ENCODE peak calls at places on chromosomes 13 and 19, in eight cellular contexts. C is progenitor cell of endocrine pancreas, E is psoas muscle, S is osteocyte, J is body of pancreas, V is Peyer's patch, Z is brain microvascular endothelial cell, A is sigmoid colon. W is an unnamed sample.
A peak's percentile ranks its signal among the peaks of the same experiment; 100 is the strongest.

GRCh38 chr13:102566513-102566912 is 30.3 kb upstream of the TPP2 start:
- DNase-seq in C (no peak), E (no peak), S (no peak), J (no peak), V (no peak), Z (no peak), A (no peak), W (no peak)

GRCh38 chr13:33489563-33489962 is 204.0 kb upstream of the STARD13 start:
- DNase-seq in C (no peak), E (no peak), S (no peak), J (no peak), V (no peak), Z (no peak), A (no peak), W (no peak)

GRCh38 chr13:26919311-26919710 is 158.7 kb upstream of the GPR12 start:
- DNase-seq in C (no peak), E (no peak), S (no peak), J (no peak), V (no peak), Z (no peak), A (no peak), W (no peak)

GRCh38 chr13:46546084-46546786 is 6.7 kb upstream of the LRCH1 start:
- DNase-seq in C (no peak), E (no peak), S (no peak), J (no peak), V (no peak), Z (no peak), A (no peak), W (no peak)

GRCh38 chr13:45751882-45752281 is 49.8 kb downstream of the CBY2 start:
- DNase-seq in C (no peak), E (no peak), S (no peak), J (no peak), V (no peak), Z (no peak), A (no peak), W (no peak)

GRCh38 chr19:55600336-55601028 is 394 bp downstream of the ZNF524 start:
- DNase-seq in C (peak; percentile 83), E (no peak), S (no peak), J (peak; percentile 81), V (peak; percentile 89), Z (no peak), A (peak; percentile 87), W (peak; percentile 67)

GRCh38 chr13:27924529-27925141 is 4.8 kb downstream of the PDX1 start:
- DNase-seq in C (no peak), E (no peak), S (no peak), J (no peak), V (no peak), Z (no peak), A (no peak), W (no peak)

GRCh38 chr19:33530261-33530660 is 8.7 kb upstream of the PEPD start:
- DNase-seq in C (no peak), E (no peak), S (no peak), J (no peak), V (no peak), Z (no peak), A (no peak), W (no peak)

GRCh38 chr13:48081739-48082138 is 13.2 kb downstream of the MED4 start:
- DNase-seq in C (no peak), E (no peak), S (no peak), J (no peak), V (no peak), Z (no peak), A (no peak), W (no peak)

GRCh38 chr13:48072304-48072703 is 22.6 kb downstream of the MED4 start:
- DNase-seq in C (no peak), E (no peak), S (no peak), J (no peak), V (no peak), Z (no peak), A (no peak), W (no peak)

GRCh38 chr13:48072787-48073186 is 22.1 kb downstream of the MED4 start:
- DNase-seq in C (no peak), E (no peak), S (no peak), J (no peak), V (no peak), Z (no peak), A (no peak), W (no peak)

GRCh38 chr13:48074006-48074405 is 20.9 kb downstream of the MED4 start:
- DNase-seq in C (no peak), E (no peak), S (no peak), J (no peak), V (no peak), Z (no peak), A (no peak), W (no peak)

GRCh38 chr13:48078251-48078656 is 16.6 kb downstream of the MED4 start:
- DNase-seq in C (no peak), E (no peak), S (no peak), J (no peak), V (peak; percentile 56), Z (no peak), A (no peak), W (no peak)
- TF ChIP-seq CTCF in C (peak; percentile 18), E (no peak), S (peak; percentile 24), J (no peak), V (no peak), Z (no peak), A (no peak), W (no peak)

GRCh38 chr13:59745395-59745788 is 418.3 kb downstream of the DIAPH3 start:
- DNase-seq in C (no peak), E (no peak), S (no peak), J (no peak), V (no peak), Z (peak; percentile 49), A (no peak), W (no peak)

GRCh38 chr13:59746291-59746962 is 417.3 kb downstream of the DIAPH3 start:
- DNase-seq in C (no peak), E (no peak), S (no peak), J (no peak), V (no peak), Z (peak; percentile 26), A (no peak), W (no peak)

GRCh38 chr13:59744747-59745394 is 418.9 kb downstream of the DIAPH3 start:
- DNase-seq in C (no peak), E (no peak), S (no peak), J (no peak), V (no peak), Z (no peak), A (no peak), W (no peak)

GRCh38 chr13:59750860-59751259 is 412.9 kb downstream of the DIAPH3 start:
- DNase-seq in C (peak; percentile 27), E (no peak), S (no peak), J (peak; percentile 23), V (no peak), Z (peak; percentile 80), A (no peak), W (no peak)

GRCh38 chr13:59747529-59747928 is 416.2 kb downstream of the DIAPH3 start:
- DNase-seq in C (no peak), E (no peak), S (no peak), J (no peak), V (no peak), Z (no peak), A (no peak), W (no peak)
- TF ChIP-seq CTCF in C (no peak), E (no peak), S (no peak), J (no peak), V (no peak), Z (no peak), A (no peak), W (no peak)

DNA sequence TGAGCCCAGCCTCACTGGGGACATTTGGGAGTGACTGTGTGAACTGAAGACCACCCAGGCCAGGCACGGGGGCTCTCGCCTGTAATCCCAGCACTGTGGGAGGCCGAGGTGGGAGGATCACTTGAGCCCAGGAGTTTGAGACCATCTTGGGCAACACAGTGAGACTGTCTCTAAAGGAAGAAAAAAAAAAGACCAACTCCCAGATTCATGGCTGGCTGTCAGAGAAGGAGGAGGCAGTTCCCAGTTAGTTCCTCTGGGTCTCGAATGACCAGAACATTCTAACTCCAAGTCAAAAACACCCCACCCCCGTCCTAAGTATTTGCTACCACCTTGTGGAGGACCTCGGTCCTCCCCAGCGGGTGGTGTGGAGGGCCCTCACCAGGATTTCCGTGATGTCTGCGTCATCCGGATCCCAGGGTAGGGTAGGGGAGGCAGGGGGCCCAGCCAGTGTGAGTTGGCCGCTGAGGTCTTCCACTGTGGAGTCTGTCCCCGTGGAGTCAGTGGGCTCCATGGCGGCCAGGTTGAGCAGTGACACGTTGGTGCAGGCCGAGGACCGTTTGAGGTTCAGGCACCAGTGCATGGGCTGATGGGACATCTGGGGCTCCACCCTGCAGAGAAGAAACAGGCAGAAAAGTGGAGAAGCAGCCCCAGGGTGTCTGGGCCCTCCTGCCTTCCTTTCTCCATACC is 1.3 kb downstream of the TSKS start:
- DNase-seq in C (no peak), E (no peak), S (no peak), J (no peak), V (no peak), Z (peak; percentile 14), A (no peak), W (no peak)
- TF ChIP-seq CTCF in C (no peak), E (no peak), S (peak; percentile 11), J (no peak), V (no peak), Z (peak; percentile 47), A (no peak), W (no peak)

DNA sequence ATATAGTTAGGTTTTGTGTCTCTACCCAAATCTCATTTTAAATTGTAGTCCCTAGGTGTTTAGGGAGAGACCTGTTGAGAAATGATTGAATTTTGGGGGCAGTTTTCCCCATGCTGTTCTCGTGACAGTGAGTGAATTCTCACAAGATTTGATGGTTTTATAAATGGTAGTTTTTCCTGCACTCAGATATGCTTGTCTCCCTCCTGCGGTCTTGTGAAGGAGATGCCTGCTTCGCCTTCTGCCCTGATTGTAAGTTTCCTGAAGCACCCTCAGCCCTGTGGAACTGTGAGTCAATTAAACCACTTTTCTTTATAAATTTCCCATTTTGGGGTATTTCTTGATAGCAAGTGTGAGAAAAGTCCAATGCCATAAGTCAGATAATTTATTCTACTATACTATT is 1977.5 kb upstream of the PCDH20 start:
- DNase-seq in C (no peak), E (no peak), S (no peak), J (no peak), V (no peak), Z (peak; percentile 3), A (no peak), W (no peak)
- TF ChIP-seq CTCF in C (no peak), E (no peak), S (peak; percentile 52), J (no peak), V (no peak), Z (peak; percentile 24), A (no peak), W (no peak)

DNA sequence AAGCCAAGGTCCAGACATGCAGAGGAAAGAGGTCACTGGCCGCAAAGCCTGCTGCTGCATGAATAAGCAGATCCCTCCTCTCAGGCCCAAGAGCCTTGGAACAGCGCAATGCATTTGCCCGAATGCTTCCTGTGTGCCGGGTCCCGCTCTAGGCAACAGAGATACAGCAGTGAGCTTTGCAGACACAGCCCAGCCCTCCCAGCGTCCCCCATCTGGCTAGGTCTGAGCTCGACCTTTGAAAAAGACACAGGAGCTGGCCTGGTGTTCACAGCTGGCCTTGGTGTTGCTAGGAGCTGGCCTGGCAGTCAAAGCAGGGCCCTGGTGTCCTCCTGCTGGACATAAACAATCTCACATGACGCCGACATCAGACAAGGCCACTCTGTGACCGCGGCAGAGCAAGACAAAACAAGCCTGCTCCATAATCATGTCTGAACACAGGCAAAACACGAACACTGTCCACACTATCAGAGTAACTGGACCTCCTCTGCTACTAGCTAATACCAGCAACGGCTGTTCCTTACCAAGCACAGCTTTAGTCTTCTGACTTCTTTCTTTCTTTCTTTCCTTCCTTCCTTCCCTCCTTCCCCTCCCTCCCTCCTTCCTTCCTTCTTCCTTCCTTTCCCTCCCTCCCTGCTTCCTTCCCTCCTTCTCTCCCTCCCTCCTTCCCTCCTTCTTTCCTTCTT is 5.7 kb upstream of the PEX11G start:
- DNase-seq in C (no peak), E (peak; percentile 74), S (no peak), J (peak; percentile 73), V (no peak), Z (peak; percentile 43), A (peak; percentile 85), W (no peak)
- TF ChIP-seq CTCF in C (peak; percentile 19), E (no peak), S (no peak), J (no peak), V (no peak), Z (peak; percentile 41), A (no peak), W (no peak)

W was measured in CD8-positive, alpha-beta T cell.